ENCODE peak calls at places on chromosomes 3 and 15, in nine cellular contexts. X is fibroblast of mammary gland; S is IMR-90; W is thoracic aorta; L is naive thymus-derived CD4-positive, alpha-beta T cell; O is cardiac muscle cell; G is AG10803; F is GM23338; V is pancreas. K is an unnamed sample.

GRCh38 chr3:178405456-178405970 is 130.7 kb upstream of the KCNMB2 start:
- DNase-seq in F (no peak), X (peak), G (peak), W (no peak), L (no peak), O (peak), V (no peak), S (no peak), K (no peak)

GRCh38 chr15:61908241-61908640 is 152.0 kb downstream of the VPS13C start:
- DNase-seq in V (no peak), L (no peak), O (no peak), W (no peak), F (no peak), X (no peak), G (no peak), S (no peak), K (no peak)

GRCh38 chr3:190811775-190812480 is 50.6 kb downstream of the GMNC start:
- DNase-seq in S (peak), G (peak), V (peak), O (peak), F (peak), X (peak), W (no peak), L (no peak), K (no peak)

GRCh38 chr3:16884748-16885587 is at the start of gene PLCL2:
- DNase-seq in V (peak), F (peak), W (no peak), S (peak), L (peak), G (peak), O (peak), X (peak), K (no peak)

GRCh38 chr3:44896449-44896848 is 22.0 kb downstream of the TGM4 start:
- DNase-seq in O (no peak), X (no peak), S (no peak), F (no peak), W (no peak), V (no peak), G (no peak), L (no peak), K (no peak)

GRCh38 chr3:58414538-58415197 is 19.0 kb downstream of the PDHB start:
- DNase-seq in F (peak), L (no peak), X (peak), G (peak), V (peak), S (peak), W (no peak), O (peak), K (no peak)

GRCh38 chr15:45402955-45403892 is 24.9 kb upstream of the GATM start:
- DNase-seq in L (peak), G (peak), V (peak), X (peak), O (peak), S (peak), F (peak), W (no peak), K (no peak)

GRCh38 chr15:77580991-77581682 is 51.6 kb downstream of the LINGO1 start:
- DNase-seq in F (no peak), S (no peak), W (no peak), X (no peak), L (no peak), G (peak), V (no peak), O (no peak), K (no peak)

GRCh38 chr3:97612632-97613031 is 151.9 kb upstream of the ARL6 start:
- DNase-seq in S (no peak), G (no peak), V (no peak), W (no peak), X (no peak), F (no peak), L (no peak), O (no peak), K (no peak)

GRCh38 chr15:48759921-48760320 is 50.9 kb downstream of the CEP152 start:
- DNase-seq in W (no peak), L (no peak), O (no peak), S (no peak), F (peak), G (no peak), V (no peak), X (no peak), K (no peak)

GRCh38 chr15:69092159-69092558 is 68.3 kb upstream of the GLCE start:
- DNase-seq in W (no peak), V (no peak), F (no peak), G (peak), O (peak), X (peak), S (peak), L (no peak), K (no peak)

GRCh38 chr3:31445701-31446100 is 87.0 kb upstream of the STT3B start:
- DNase-seq in G (no peak), O (no peak), X (no peak), V (no peak), W (no peak), S (no peak), L (no peak), F (no peak), K (no peak)

GRCh38 chr3:117495620-117496019 is 786.0 kb downstream of the TUSC7 start:
- DNase-seq in L (no peak), F (no peak), W (no peak), V (no peak), G (no peak), O (no peak), X (peak), S (peak), K (no peak)

GRCh38 chr3:153246805-153247204 is 84.8 kb downstream of the RAP2B start:
- DNase-seq in F (no peak), W (no peak), X (peak), L (no peak), S (peak), V (no peak), O (peak), G (peak), K (no peak)

GRCh38 chr3:60169755-60170154 is 1081.5 kb downstream of the FHIT start:
- DNase-seq in O (no peak), F (no peak), G (no peak), S (no peak), X (no peak), W (no peak), L (no peak), V (no peak), K (no peak)

GRCh38 chr15:85430406-85431204 is 50.2 kb downstream of the AKAP13 start:
- DNase-seq in V (no peak), G (no peak), X (no peak), S (no peak), W (no peak), F (no peak), O (no peak), L (no peak), K (no peak)

GRCh38 chr3:59235221-59236012 is 185.6 kb upstream of the CFAP20DC start:
- DNase-seq in G (no peak), F (no peak), L (no peak), X (no peak), O (no peak), V (no peak), W (no peak), S (no peak), K (no peak)

GRCh38 chr15:74892931-74893330 is 3.1 kb downstream of the MPI start:
- DNase-seq in L (no peak), X (no peak), G (no peak), V (no peak), F (no peak), O (no peak), W (no peak), S (no peak), K (no peak)

GRCh38 chr15:80929225-80929624 is 60.4 kb downstream of the MESD start:
- DNase-seq in L (no peak), G (peak), O (peak), V (no peak), F (no peak), X (peak), S (peak), W (no peak), K (no peak)

GRCh38 chr15:88563638-88564037 is 17.2 kb upstream of the DET1 start:
- DNase-seq in V (no peak), W (no peak), S (peak), F (no peak), O (peak), X (no peak), G (no peak), L (no peak), K (no peak)

GRCh38 chr3:1499694-1500093 is 406.9 kb downstream of the CNTN6 start:
- DNase-seq in O (no peak), F (no peak), G (no peak), W (no peak), S (no peak), X (no peak), L (no peak), V (no peak), K (no peak)

GRCh38 chr3:159882784-159883779 is 105.6 kb upstream of the IL12A start:
- DNase-seq in F (no peak), W (no peak), X (peak), V (no peak), S (peak), L (no peak), G (no peak), O (peak), K (no peak)

GRCh38 chr3:103937094-103937493 is 1429.6 kb upstream of the ALCAM start:
- DNase-seq in X (no peak), L (no peak), V (no peak), O (no peak), F (no peak), G (no peak), S (no peak), W (no peak), K (no peak)

GRCh38 chr15:42457445-42458442 is 33.2 kb downstream of the ZNF106 start:
- DNase-seq in S (peak), F (peak), L (no peak), W (peak), G (peak), O (peak), V (peak), X (peak), K (no peak)

GRCh38 chr3:125051205-125051604 is 4.6 kb downstream of the HEG1 start:
- DNase-seq in F (no peak), O (no peak), L (no peak), W (no peak), G (no peak), V (no peak), S (no peak), X (no peak), K (no peak)

GRCh38 chr3:153350420-153350819 is 188.4 kb downstream of the RAP2B start:
- DNase-seq in L (no peak), X (peak), V (no peak), F (no peak), S (peak), O (peak), W (no peak), G (peak), K (no peak)

GRCh38 chr3:126262227-126262626 is 81.8 kb upstream of the ALDH1L1 start:
- DNase-seq in V (no peak), X (no peak), G (no peak), L (no peak), S (no peak), W (no peak), F (no peak), O (no peak), K (no peak)

GRCh38 chr3:67460841-67461240 is 193.6 kb downstream of the SUCLG2 start:
- DNase-seq in F (no peak), G (no peak), L (no peak), V (no peak), W (no peak), S (peak), X (peak), O (peak), K (no peak)

GRCh38 chr3:12288466-12289129 is at the start of gene PPARG:
- DNase-seq in S (no peak), V (no peak), G (no peak), O (peak), F (peak), L (no peak), W (no peak), X (peak), K (no peak)

GRCh38 chr3:159624616-159625015 is 364.0 kb upstream of the IL12A start:
- DNase-seq in W (no peak), L (no peak), O (no peak), F (no peak), S (no peak), G (no peak), X (no peak), V (no peak), K (no peak)

GRCh38 chr15:38084289-38084688 is 149.8 kb downstream of the TMCO5A start:
- DNase-seq in F (no peak), L (no peak), V (no peak), X (peak), G (no peak), O (peak), S (peak), W (no peak), K (no peak)

GRCh38 chr3:15606434-15606891 is 4.9 kb downstream of the BTD start:
- DNase-seq in W (no peak), O (peak), L (no peak), F (no peak), V (no peak), G (peak), X (peak), S (no peak), K (no peak)

GRCh38 chr3:38158472-38158871 is 6.9 kb upstream of the OXSR1 start:
- DNase-seq in S (no peak), O (no peak), L (no peak), G (no peak), W (no peak), X (no peak), F (no peak), V (no peak), K (no peak)

GRCh38 chr3:152417181-152417580 is 148.5 kb downstream of the MBNL1 start:
- DNase-seq in V (no peak), F (no peak), W (no peak), G (no peak), L (no peak), S (peak), X (peak), O (no peak), K (no peak)

GRCh38 chr3:71780430-71780829 is 4.5 kb downstream of the PROK2 start:
- DNase-seq in G (no peak), V (no peak), O (no peak), S (no peak), W (no peak), F (peak), L (no peak), X (no peak), K (no peak)

GRCh38 chr3:43768594-43768993 is 77.9 kb downstream of the ABHD5 start:
- DNase-seq in O (peak), F (no peak), G (peak), S (peak), L (no peak), V (no peak), X (peak), W (no peak), K (no peak)

GRCh38 chr3:75983609-75984290 is 198.4 kb upstream of the ZNF717 start:
- DNase-seq in O (no peak), S (peak), F (no peak), X (no peak), V (no peak), W (no peak), G (no peak), L (no peak), K (no peak)

GRCh38 chr3:144821583-144821982 is 850.0 kb downstream of the DIPK2A start:
- DNase-seq in S (peak), G (peak), F (no peak), O (peak), X (peak), W (no peak), L (no peak), V (no peak), K (no peak)

GRCh38 chr15:25849431-25849921 is 13.7 kb downstream of the ATP10A start:
- DNase-seq in L (no peak), F (peak), S (peak), G (peak), W (no peak), V (no peak), O (peak), X (peak), K (no peak)
- H3K4me3 ChIP-seq in L (peak), F (no peak), S (peak), G (peak), W (peak), V (no peak), O (no peak), X (peak), K (peak)

DNA sequence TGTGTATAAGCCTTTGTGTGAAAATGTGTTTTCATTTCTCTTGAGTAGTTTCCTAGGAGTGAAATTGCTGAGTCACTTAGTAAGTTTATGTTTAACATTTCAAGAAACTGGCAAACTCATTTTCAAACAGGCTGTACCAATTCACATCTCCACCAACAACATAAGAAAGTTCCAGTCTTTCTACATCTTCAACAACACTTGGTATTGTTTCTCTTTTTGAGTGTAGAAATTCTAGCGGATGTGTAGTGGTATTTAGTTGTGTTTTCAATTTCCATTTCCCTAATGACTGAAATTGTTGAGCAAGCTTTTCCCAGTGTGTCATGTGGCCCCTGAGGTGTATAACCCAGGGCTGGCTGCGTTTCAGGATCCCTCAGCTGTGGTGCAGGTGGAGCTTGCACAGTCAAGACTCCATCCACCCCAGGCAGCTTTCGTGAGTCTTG is 258.5 kb downstream of the PDCD6IP start:
- DNase-seq in X (peak), L (no peak), F (no peak), W (no peak), O (no peak), V (no peak), G (peak), S (peak), K (no peak)
- H3K4me3 ChIP-seq in X (no peak), L (no peak), F (no peak), W (no peak), O (no peak), V (no peak), G (no peak), S (no peak), K (no peak)

GRCh38 chr3:39961404-39961693 is 151.9 kb downstream of the MYRIP start:
- DNase-seq in F (no peak), O (peak), G (no peak), V (no peak), L (no peak), S (no peak), W (no peak), X (no peak), K (no peak)
- H3K4me3 ChIP-seq in F (no peak), O (no peak), G (no peak), V (no peak), L (no peak), S (no peak), W (no peak), X (no peak), K (no peak)

GRCh38 chr15:65396965-65397317 is 19.1 kb upstream of the IGDCC3 start:
- DNase-seq in S (no peak), F (no peak), W (no peak), G (no peak), O (no peak), L (no peak), X (no peak), V (no peak), K (no peak)
- H3K4me3 ChIP-seq in S (no peak), F (peak), W (no peak), G (no peak), O (no peak), L (no peak), X (no peak), V (no peak), K (no peak)

DNA sequence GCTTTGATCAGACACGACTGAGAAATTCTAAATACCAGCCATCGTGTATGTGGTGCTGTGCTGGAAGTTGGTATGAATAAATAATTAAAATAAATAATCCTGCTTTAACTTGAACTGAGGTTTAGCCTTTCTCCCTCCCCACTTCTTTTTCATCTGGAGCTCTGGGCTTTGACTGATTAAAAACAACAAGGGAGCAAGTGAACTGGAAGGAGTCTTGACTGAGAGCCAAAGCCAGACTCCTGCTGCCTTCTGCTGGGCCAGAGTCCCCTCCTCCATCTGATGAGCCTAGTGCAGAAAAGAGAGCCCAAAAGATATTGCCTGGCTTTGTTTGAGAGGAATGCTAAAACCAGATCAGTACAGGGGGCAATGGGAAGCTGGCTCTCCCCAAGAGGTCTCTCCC is 96.0 kb downstream of the CCNL1 start:
- DNase-seq in S (peak), L (no peak), G (peak), F (no peak), V (no peak), W (no peak), O (peak), X (no peak), K (no peak)
- H3K4me3 ChIP-seq in S (no peak), L (no peak), G (no peak), F (no peak), V (no peak), W (no peak), O (no peak), X (no peak), K (no peak)

GRCh38 chr3:101807884-101808283 is 28.9 kb downstream of the NXPE3 start:
- DNase-seq in S (no peak), F (no peak), L (no peak), W (no peak), G (no peak), X (no peak), V (no peak), O (no peak), K (no peak)
- H3K4me3 ChIP-seq in S (no peak), F (no peak), L (no peak), W (no peak), G (no peak), X (no peak), V (no peak), O (no peak), K (no peak)

DNA sequence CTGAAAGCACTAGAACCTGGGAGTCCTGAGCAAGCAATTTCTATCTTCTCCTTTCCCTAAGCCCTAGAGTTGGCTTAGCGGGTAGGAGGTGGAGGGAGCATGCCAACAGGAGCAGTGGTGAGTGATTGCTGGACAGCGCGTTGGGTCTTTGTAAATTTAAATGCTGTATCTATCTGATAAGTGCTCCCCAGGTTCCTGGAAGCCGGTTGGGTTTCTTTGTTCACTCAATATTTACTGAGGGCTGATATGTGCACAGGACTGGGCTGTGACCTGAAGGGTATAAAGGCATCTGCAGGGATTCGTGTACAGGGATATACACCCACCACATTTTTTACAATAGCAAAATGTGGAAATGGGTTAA is 2.2 kb downstream of the PDIA5 start:
- DNase-seq in W (no peak), F (no peak), G (no peak), V (peak), O (no peak), L (no peak), S (no peak), X (no peak), K (no peak)
- H3K4me3 ChIP-seq in W (no peak), F (peak), G (peak), V (peak), O (no peak), L (no peak), S (no peak), X (peak), K (peak)